ENCODE peak calls at places on chromosomes 11 and 22, in nine cellular contexts. Q, F, J, B, T, D, L, H and N are unnamed samples.

GRCh38 chr22:41517172-41518047 is 26.9 kb downstream of the POLR3H start:
- DNase-seq in Q (peak), T (peak), F (peak), L (peak), J (peak), H (peak), D (peak), B (peak), N (peak)

GRCh38 chr11:102932678-102933077 is 22.9 kb downstream of the MMP13 start:
- DNase-seq in D (no peak), B (no peak), H (no peak), T (no peak), Q (no peak), J (no peak), F (no peak), L (no peak), N (no peak)

GRCh38 chr11:2694995-2695939 is 4.5 kb downstream of the KCNQ1OT1 start:
- DNase-seq in H (peak), L (no peak), T (no peak), D (peak), B (no peak), Q (no peak), F (no peak), J (no peak), N (no peak)

GRCh38 chr11:65711785-65712632 is at the start of gene KAT5:
- DNase-seq in L (peak), Q (peak), D (peak), B (peak), F (peak), H (peak), T (peak), J (peak), N (peak)

GRCh38 chr22:42797021-42797420 is 60.1 kb downstream of the ARFGAP3 start:
- DNase-seq in L (no peak), D (no peak), F (no peak), T (no peak), Q (no peak), B (no peak), J (no peak), H (no peak), N (no peak)

GRCh38 chr11:5274340-5274739 is 4.6 kb upstream of the HBE1 start:
- DNase-seq in L (no peak), F (no peak), B (no peak), D (no peak), H (no peak), Q (no peak), J (peak), T (no peak), N (no peak)

GRCh38 chr11:129766858-129767604 is 48.6 kb upstream of the TMEM45B start:
- DNase-seq in B (peak), Q (no peak), T (no peak), F (peak), L (peak), H (peak), J (peak), D (peak), N (no peak)

GRCh38 chr22:38132794-38133193 is 22.3 kb upstream of the BAIAP2L2 start:
- DNase-seq in F (no peak), Q (no peak), J (no peak), D (no peak), L (no peak), B (no peak), H (no peak), T (no peak), N (no peak)

GRCh38 chr22:22748297-22748743 is 103.9 kb downstream of the GGTLC2 start:
- DNase-seq in J (peak), Q (no peak), T (peak), B (peak), L (peak), F (peak), H (peak), D (peak), N (no peak)

GRCh38 chr11:8018742-8019631 is 31.9 kb downstream of the EIF3F start:
- DNase-seq in Q (peak), F (peak), H (peak), T (peak), J (peak), L (peak), B (peak), D (peak), N (peak)

GRCh38 chr22:19164425-19164824 is 14.1 kb downstream of the SLC25A1 start:
- DNase-seq in H (no peak), L (no peak), D (no peak), J (no peak), F (no peak), B (no peak), Q (no peak), T (no peak), N (no peak)

GRCh38 chr11:2132874-2133480 is 6.2 kb downstream of the IGF2 start:
- DNase-seq in B (no peak), T (no peak), D (no peak), L (no peak), J (no peak), F (no peak), Q (no peak), H (no peak), N (no peak)

DNA sequence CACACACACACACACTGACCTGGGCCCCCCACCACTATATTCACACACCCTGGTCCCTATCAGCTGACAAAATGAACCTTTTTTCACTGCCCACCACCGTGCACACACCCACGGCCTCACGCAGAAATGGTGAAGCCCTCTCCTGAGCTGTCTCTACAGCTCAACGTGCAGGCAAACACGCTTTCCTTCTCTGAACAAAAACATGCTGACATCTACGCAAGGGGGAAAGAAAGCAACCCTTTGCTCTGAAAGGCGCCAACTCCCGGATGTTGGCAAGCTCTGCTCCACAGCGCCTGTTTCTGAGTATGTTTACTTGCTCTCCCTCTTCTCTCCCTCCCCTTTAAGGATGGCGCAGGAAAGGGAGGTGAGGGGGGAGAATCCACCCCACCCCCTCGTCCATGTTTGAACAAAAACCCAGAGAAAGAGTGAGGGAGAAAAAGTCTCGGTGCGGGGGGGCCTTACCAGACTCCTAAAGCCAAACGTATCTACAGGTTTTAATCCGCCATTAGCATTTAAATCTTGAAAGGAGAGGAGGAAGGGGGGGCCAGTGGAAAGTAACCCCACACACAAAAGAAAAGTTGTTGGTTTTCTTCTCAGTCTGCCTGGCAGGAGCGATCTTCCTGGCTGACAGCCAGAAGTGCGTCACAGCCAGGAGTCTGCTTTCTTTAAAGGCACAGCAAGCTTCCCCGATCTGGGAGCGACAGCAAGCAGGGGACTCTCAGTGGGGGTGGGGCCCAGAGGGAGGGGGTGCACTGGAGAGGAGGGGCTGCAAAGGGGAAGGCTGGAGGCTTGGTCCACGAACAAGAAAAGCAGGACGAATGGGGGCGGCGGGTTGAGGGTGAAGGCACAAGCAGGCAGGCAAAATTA is 39.6 kb downstream of the NUMA1 start:
- DNase-seq in L (peak), H (peak), D (peak), F (peak), T (peak), Q (peak), B (peak), J (peak), N (no peak)
- TF ChIP-seq CTCF in L (no peak), H (no peak), D (no peak), F (peak), T (peak), Q (no peak), B (peak), J (no peak), N (no peak)

GRCh38 chr11:94603587-94603986 is 36.4 kb downstream of the PIWIL4 start:
- DNase-seq in T (no peak), H (no peak), Q (no peak), B (no peak), J (no peak), F (no peak), L (no peak), D (no peak), N (no peak)

GRCh38 chr11:94597896-94598295 is 30.7 kb downstream of the PIWIL4 start:
- DNase-seq in H (peak), Q (no peak), B (peak), L (no peak), D (no peak), F (no peak), T (peak), J (no peak), N (no peak)

GRCh38 chr11:94599510-94599909 is 32.3 kb downstream of the PIWIL4 start:
- DNase-seq in H (no peak), T (no peak), D (no peak), Q (no peak), L (no peak), B (no peak), F (no peak), J (no peak), N (no peak)

GRCh38 chr11:94604496-94604895 is 37.3 kb downstream of the PIWIL4 start:
- DNase-seq in H (no peak), F (no peak), T (no peak), L (no peak), J (no peak), B (no peak), Q (no peak), D (no peak), N (no peak)

GRCh38 chr11:94602430-94603372 is 35.5 kb downstream of the PIWIL4 start:
- DNase-seq in J (peak), H (peak), B (peak), T (peak), D (no peak), Q (peak), F (peak), L (peak), N (no peak)
- TF ChIP-seq CTCF in J (peak), H (no peak), B (peak), T (no peak), D (no peak), Q (peak), F (peak), L (no peak), N (peak)

DNA sequence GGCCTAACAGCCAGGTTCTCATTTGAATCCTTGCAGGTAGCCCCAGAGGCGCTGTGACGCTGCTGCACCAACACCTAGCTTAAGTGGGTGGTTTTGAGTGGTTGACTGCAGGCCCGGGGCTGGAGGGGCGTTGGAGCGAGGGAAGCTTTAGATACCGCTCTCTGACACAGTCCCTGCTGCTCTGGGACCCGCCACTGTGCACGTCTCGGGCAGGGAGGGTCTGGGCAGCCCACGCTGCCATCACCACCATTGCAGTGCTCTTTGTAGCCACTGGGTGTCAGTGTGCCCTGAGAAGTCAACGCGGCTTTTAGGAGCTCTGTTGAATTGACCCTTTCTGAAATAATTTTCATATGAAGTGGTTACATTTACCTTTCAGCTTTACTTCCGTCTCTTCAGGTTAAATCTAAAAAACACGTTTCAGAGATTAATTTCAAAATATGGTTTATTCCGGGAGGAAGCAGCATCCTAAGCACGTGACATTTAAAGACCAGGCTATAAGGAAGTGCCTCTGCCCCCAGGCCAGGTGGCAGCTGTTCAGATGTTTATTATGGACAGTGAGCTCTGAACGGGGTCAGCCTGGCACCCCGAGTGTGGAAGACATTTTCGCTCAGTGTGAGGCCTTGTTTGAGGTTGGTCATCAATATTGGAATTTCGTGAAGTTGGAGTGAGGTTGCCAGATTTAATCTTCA is 30.9 kb upstream of the PARVB start:
- DNase-seq in Q (peak), B (peak), T (peak), D (peak), H (peak), L (peak), F (peak), J (peak), N (peak)
- TF ChIP-seq CTCF in Q (peak), B (peak), T (peak), D (peak), H (peak), L (peak), F (peak), J (peak), N (peak)

DNA sequence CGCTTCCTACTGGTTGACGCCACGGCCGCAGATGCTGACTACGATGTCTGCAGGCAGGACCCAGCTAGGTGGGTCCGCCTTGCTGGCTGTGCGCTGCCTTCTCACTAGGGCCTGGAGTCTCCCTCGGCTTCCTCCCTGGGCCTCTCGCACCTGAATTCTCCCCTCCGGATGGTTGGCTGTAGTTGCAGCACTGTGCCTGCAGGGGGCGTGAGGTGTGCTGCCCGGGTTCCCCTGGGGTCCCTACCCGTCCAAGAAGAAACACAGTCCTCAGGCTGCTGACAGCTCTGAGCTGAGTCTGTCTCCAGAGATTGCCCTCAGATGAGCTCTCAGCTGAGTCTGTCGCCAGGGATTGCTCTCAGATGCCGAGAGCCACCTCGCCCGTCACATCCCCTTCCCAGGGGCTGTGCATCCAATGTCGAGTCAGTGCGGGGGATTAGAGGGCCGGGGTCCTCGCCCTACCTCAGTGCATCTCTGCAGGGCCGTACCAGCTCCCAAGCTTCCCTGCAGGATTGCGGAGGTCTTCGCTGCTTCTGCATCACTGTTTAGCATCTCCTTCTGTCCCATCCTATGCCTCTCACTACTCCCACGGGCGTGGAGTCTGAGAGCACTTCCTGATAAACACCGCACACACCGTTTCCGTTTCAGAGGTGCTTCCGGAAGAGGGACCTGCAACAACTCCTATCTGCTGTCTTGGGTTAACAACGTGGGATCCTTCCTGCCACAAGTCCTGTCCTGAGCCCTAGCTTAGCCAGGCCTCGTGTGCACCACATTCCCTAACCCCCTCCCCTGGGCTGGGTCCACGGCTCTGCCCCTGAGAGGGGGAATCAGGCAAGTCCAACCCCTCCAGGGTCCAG is 196.9 kb downstream of the CSNK2A3 start:
- DNase-seq in Q (peak), T (no peak), L (peak), B (no peak), D (peak), H (no peak), F (no peak), J (no peak), N (peak)
- TF ChIP-seq CTCF in Q (peak), T (no peak), L (peak), B (peak), D (peak), H (no peak), F (peak), J (peak), N (peak)

GRCh38 chr11:124748100-124748418 is 4.0 kb downstream of the VSIG2 start:
- DNase-seq in D (no peak), T (no peak), F (no peak), B (no peak), J (no peak), H (no peak), L (no peak), Q (no peak), N (no peak)

GRCh38 chr11:124747406-124748099 is 4.5 kb downstream of the VSIG2 start:
- DNase-seq in D (no peak), F (no peak), H (no peak), Q (no peak), J (no peak), B (no peak), L (no peak), T (no peak), N (no peak)

GRCh38 chr11:124746621-124747243 is 5.3 kb downstream of the VSIG2 start:
- DNase-seq in Q (peak), D (peak), H (peak), B (peak), L (peak), F (peak), J (peak), T (peak), N (peak)

GRCh38 chr11:124745270-124745834 is 5.6 kb downstream of the NRGN start:
- DNase-seq in L (no peak), B (no peak), J (no peak), Q (no peak), D (peak), T (no peak), F (no peak), H (no peak), N (no peak)

DNA sequence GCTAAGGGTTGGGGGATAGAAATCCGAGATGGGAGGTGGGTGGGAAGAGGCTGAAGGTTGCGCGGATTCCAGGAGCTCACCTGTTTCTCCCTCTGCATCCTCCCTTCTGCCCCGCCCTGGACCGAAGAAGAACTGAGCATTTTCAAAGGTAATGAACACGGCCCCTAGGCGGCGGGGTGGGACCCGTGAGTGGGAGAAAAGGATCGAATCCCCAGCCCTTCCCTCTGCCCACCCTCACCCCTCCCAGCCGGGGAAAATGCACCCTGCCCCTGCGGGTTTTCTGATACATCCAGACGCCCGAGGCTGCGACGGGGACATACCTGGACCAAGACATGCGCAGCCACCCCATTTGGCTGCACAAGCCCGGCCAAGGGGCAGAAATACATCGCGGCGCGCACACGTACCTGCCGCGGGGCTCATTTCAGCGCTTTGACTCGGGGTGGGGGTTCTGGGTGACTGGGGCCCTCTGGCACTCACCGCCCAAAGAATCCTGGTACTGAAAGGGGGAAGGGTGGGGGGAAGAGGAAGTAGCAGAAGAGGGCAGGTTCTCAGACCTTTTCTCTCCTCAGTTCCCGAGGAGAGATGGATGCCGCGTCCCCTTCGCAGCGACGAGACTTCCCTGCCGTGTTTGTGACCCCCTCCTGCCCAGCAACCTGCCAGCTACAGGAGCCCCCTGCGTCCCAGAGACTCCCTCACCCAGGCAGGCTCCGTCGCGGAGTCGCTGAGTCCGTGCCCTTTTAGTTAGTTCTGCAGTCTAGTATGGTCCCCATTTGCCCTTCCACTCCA is 6.0 kb downstream of the VSIG2 start:
- DNase-seq in H (peak), D (peak), Q (no peak), L (peak), F (no peak), B (no peak), T (no peak), J (no peak), N (no peak)
- TF ChIP-seq CTCF in H (peak), D (peak), Q (no peak), L (no peak), F (peak), B (peak), T (no peak), J (peak), N (peak)

GRCh38 chr11:108647701-108648527 is 17.0 kb upstream of the DDX10 start:
- DNase-seq in L (peak), T (peak), D (peak), B (peak), F (peak), J (peak), Q (peak), H (peak), N (no peak)

GRCh38 chr11:108647387-108647700 is 17.5 kb upstream of the DDX10 start:
- DNase-seq in H (no peak), Q (no peak), D (no peak), J (no peak), L (no peak), B (no peak), T (no peak), F (no peak), N (no peak)

GRCh38 chr11:108643974-108644373 is 20.9 kb upstream of the DDX10 start:
- DNase-seq in H (no peak), D (no peak), T (no peak), B (no peak), J (no peak), F (no peak), L (no peak), Q (no peak), N (no peak)

GRCh38 chr11:108645956-108646355 is 18.9 kb upstream of the DDX10 start:
- DNase-seq in J (no peak), Q (no peak), T (no peak), D (no peak), F (no peak), B (no peak), H (no peak), L (no peak), N (no peak)

DNA sequence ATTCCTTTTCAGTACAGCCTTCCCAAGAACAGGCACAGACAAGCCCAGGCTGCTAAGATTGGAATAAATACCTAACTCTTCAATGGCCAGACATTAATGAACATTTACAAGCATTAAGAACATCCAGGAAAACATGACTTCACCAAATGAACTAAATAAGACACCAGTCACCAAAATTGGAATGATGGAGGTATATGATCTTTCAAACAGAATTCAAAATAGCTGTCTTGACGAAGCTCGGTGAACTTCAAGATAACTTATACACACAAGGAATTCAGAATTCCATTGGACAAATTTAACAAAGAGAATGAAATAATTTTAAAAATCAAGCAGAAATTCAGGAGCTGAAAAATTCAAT is 16.4 kb upstream of the DDX10 start:
- DNase-seq in H (no peak), F (no peak), L (no peak), B (no peak), D (no peak), J (no peak), T (no peak), Q (no peak), N (no peak)
- TF ChIP-seq CTCF in H (no peak), F (no peak), L (no peak), B (no peak), D (no peak), J (no peak), T (no peak), Q (peak), N (no peak)

GRCh38 chr11:12914401-12914912 is 94.7 kb upstream of the RASSF10 start:
- DNase-seq in T (no peak), H (peak), Q (no peak), B (no peak), L (peak), D (peak), J (peak), F (peak), N (peak)
- TF ChIP-seq CTCF in T (peak), H (peak), Q (no peak), B (peak), L (peak), D (peak), J (peak), F (peak), N (peak)